ENCODE peak calls at places on chromosomes 6 and 20, in nine cellular contexts. One of them, this sample, is unnamed.

GRCh38 chr6:33699739-33700138 is 11.8 kb downstream of the UQCC2 start:
- DNase-seq in ovary: no peak
- DNase-seq in astrocyte of the cerebellum: no peak
- DNase-seq in left lung: no peak
- DNase-seq in AG04449: no peak
- DNase-seq in lower lobe of right lung: no peak
- DNase-seq in HFFc6: no peak
- DNase-seq in cardiac fibroblast: no peak
- DNase-seq in fibroblast of the aortic adventitia: no peak
- DNase-seq in this sample: no peak

GRCh38 chr6:144055121-144055931 is 40.0 kb downstream of the SF3B5 start:
- DNase-seq in HFFc6: no peak
- DNase-seq in fibroblast of the aortic adventitia: no peak
- DNase-seq in left lung: no peak
- DNase-seq in ovary: no peak
- DNase-seq in AG04449: no peak
- DNase-seq in cardiac fibroblast: no peak
- DNase-seq in lower lobe of right lung: no peak
- DNase-seq in astrocyte of the cerebellum: peak; percentile 11
- DNase-seq in this sample: no peak

GRCh38 chr6:1991332-1991878 is 254.0 kb downstream of the GMDS start:
- DNase-seq in left lung: no peak
- DNase-seq in cardiac fibroblast: no peak
- DNase-seq in fibroblast of the aortic adventitia: no peak
- DNase-seq in ovary: no peak
- DNase-seq in lower lobe of right lung: no peak
- DNase-seq in astrocyte of the cerebellum: no peak
- DNase-seq in AG04449: no peak
- DNase-seq in HFFc6: no peak
- DNase-seq in this sample: no peak

GRCh38 chr20:50130346-50130703 is 17.4 kb upstream of the UBE2V1 start:
- DNase-seq in astrocyte of the cerebellum: no peak
- DNase-seq in left lung: no peak
- DNase-seq in AG04449: no peak
- DNase-seq in ovary: no peak
- DNase-seq in HFFc6: peak; percentile 50
- DNase-seq in lower lobe of right lung: no peak
- DNase-seq in cardiac fibroblast: no peak
- DNase-seq in fibroblast of the aortic adventitia: peak; percentile 18
- DNase-seq in this sample: no peak

GRCh38 chr6:163356324-163356723 is 58.2 kb upstream of the QKI start:
- DNase-seq in AG04449: peak; percentile 14
- DNase-seq in lower lobe of right lung: peak; percentile 75
- DNase-seq in fibroblast of the aortic adventitia: peak; percentile 60
- DNase-seq in HFFc6: peak; percentile 12
- DNase-seq in left lung: peak; percentile 88
- DNase-seq in ovary: no peak
- DNase-seq in cardiac fibroblast: peak; percentile 84
- DNase-seq in astrocyte of the cerebellum: peak; percentile 46
- DNase-seq in this sample: peak; percentile 43

GRCh38 chr6:26311385-26312095 is 53.5 kb upstream of the BTN3A2 start:
- DNase-seq in cardiac fibroblast: peak; percentile 75
- DNase-seq in AG04449: no peak
- DNase-seq in HFFc6: peak; percentile 80
- DNase-seq in ovary: peak; percentile 48
- DNase-seq in fibroblast of the aortic adventitia: peak; percentile 83
- DNase-seq in astrocyte of the cerebellum: no peak
- DNase-seq in lower lobe of right lung: no peak
- DNase-seq in left lung: no peak
- DNase-seq in this sample: no peak

GRCh38 chr20:19495905-19496703 is 262.0 kb upstream of the RIN2 start:
- DNase-seq in lower lobe of right lung: no peak
- DNase-seq in astrocyte of the cerebellum: no peak
- DNase-seq in AG04449: no peak
- DNase-seq in fibroblast of the aortic adventitia: no peak
- DNase-seq in HFFc6: peak; percentile 59
- DNase-seq in cardiac fibroblast: peak; percentile 19
- DNase-seq in left lung: no peak
- DNase-seq in ovary: no peak
- DNase-seq in this sample: no peak

GRCh38 chr6:147159536-147160374 is 44.5 kb upstream of the STXBP5 start:
- DNase-seq in astrocyte of the cerebellum: no peak
- DNase-seq in fibroblast of the aortic adventitia: no peak
- DNase-seq in AG04449: no peak
- DNase-seq in cardiac fibroblast: no peak
- DNase-seq in HFFc6: no peak
- DNase-seq in lower lobe of right lung: no peak
- DNase-seq in ovary: no peak
- DNase-seq in left lung: no peak
- DNase-seq in this sample: no peak

GRCh38 chr20:34516874-34517542 is 786 bp downstream of the DYNLRB1 start:
- DNase-seq in astrocyte of the cerebellum: no peak
- DNase-seq in AG04449: no peak
- DNase-seq in ovary: no peak
- DNase-seq in left lung: no peak
- DNase-seq in lower lobe of right lung: no peak
- DNase-seq in cardiac fibroblast: no peak
- DNase-seq in HFFc6: no peak
- DNase-seq in fibroblast of the aortic adventitia: peak; percentile 20
- DNase-seq in this sample: no peak

GRCh38 chr6:41767112-41767946 is 12.4 kb downstream of the FRS3 start:
- DNase-seq in cardiac fibroblast: peak; percentile 83
- DNase-seq in left lung: no peak
- DNase-seq in fibroblast of the aortic adventitia: peak; percentile 89
- DNase-seq in HFFc6: peak; percentile 92
- DNase-seq in astrocyte of the cerebellum: no peak
- DNase-seq in ovary: peak; percentile 43
- DNase-seq in AG04449: peak; percentile 24
- DNase-seq in lower lobe of right lung: no peak
- DNase-seq in this sample: peak; percentile 73

GRCh38 chr6:33126101-33126714 is 50.4 kb downstream of the HLA-DPB1 start:
- DNase-seq in fibroblast of the aortic adventitia: peak; percentile 42
- DNase-seq in ovary: peak; percentile 62
- DNase-seq in astrocyte of the cerebellum: no peak
- DNase-seq in cardiac fibroblast: peak; percentile 50
- DNase-seq in HFFc6: peak; percentile 20
- DNase-seq in AG04449: no peak
- DNase-seq in left lung: peak; percentile 87
- DNase-seq in lower lobe of right lung: peak; percentile 88
- DNase-seq in this sample: no peak

GRCh38 chr20:53181866-53182376 is 209.8 kb downstream of the TSHZ2 start:
- DNase-seq in lower lobe of right lung: no peak
- DNase-seq in astrocyte of the cerebellum: no peak
- DNase-seq in ovary: no peak
- DNase-seq in left lung: no peak
- DNase-seq in fibroblast of the aortic adventitia: no peak
- DNase-seq in AG04449: no peak
- DNase-seq in cardiac fibroblast: no peak
- DNase-seq in HFFc6: no peak
- DNase-seq in this sample: no peak

GRCh38 chr6:4224082-4224978 is 89.0 kb upstream of the ECI2 start:
- DNase-seq in HFFc6: peak; percentile 6
- DNase-seq in ovary: no peak
- DNase-seq in lower lobe of right lung: no peak
- DNase-seq in AG04449: no peak
- DNase-seq in astrocyte of the cerebellum: peak; percentile 49
- DNase-seq in left lung: no peak
- DNase-seq in cardiac fibroblast: peak; percentile 48
- DNase-seq in fibroblast of the aortic adventitia: peak; percentile 76
- DNase-seq in this sample: no peak

GRCh38 chr20:51767867-51768758 is at the start of gene ATP9A:
- DNase-seq in left lung: peak; percentile 87
- DNase-seq in cardiac fibroblast: peak; percentile 41
- DNase-seq in ovary: peak; percentile 51
- DNase-seq in HFFc6: no peak
- DNase-seq in fibroblast of the aortic adventitia: peak; percentile 27
- DNase-seq in AG04449: no peak
- DNase-seq in lower lobe of right lung: no peak
- DNase-seq in astrocyte of the cerebellum: no peak
- DNase-seq in this sample: no peak

GRCh38 chr6:115456848-115457247 is 603.8 kb downstream of the FRK start:
- DNase-seq in ovary: no peak
- DNase-seq in fibroblast of the aortic adventitia: no peak
- DNase-seq in AG04449: no peak
- DNase-seq in astrocyte of the cerebellum: no peak
- DNase-seq in cardiac fibroblast: no peak
- DNase-seq in left lung: no peak
- DNase-seq in lower lobe of right lung: no peak
- DNase-seq in HFFc6: no peak
- DNase-seq in this sample: no peak

GRCh38 chr6:7910654-7911344 is at the start of gene TXNDC5:
- DNase-seq in left lung: peak; percentile 96
- DNase-seq in astrocyte of the cerebellum: peak; percentile 11
- DNase-seq in AG04449: no peak
- DNase-seq in cardiac fibroblast: peak; percentile 81
- DNase-seq in fibroblast of the aortic adventitia: peak; percentile 55
- DNase-seq in ovary: peak; percentile 79
- DNase-seq in lower lobe of right lung: peak; percentile 86
- DNase-seq in HFFc6: peak; percentile 34
- DNase-seq in this sample: peak; percentile 36

GRCh38 chr6:170370413-170370812 is 63.9 kb downstream of the FAM120B start:
- DNase-seq in fibroblast of the aortic adventitia: no peak
- DNase-seq in lower lobe of right lung: no peak
- DNase-seq in astrocyte of the cerebellum: no peak
- DNase-seq in AG04449: no peak
- DNase-seq in ovary: no peak
- DNase-seq in HFFc6: no peak
- DNase-seq in cardiac fibroblast: no peak
- DNase-seq in left lung: no peak
- DNase-seq in this sample: no peak

GRCh38 chr6:170369439-170369838 is 62.9 kb downstream of the FAM120B start:
- DNase-seq in lower lobe of right lung: no peak
- DNase-seq in cardiac fibroblast: no peak
- DNase-seq in left lung: no peak
- DNase-seq in AG04449: no peak
- DNase-seq in fibroblast of the aortic adventitia: no peak
- DNase-seq in HFFc6: no peak
- DNase-seq in ovary: no peak
- DNase-seq in astrocyte of the cerebellum: no peak
- DNase-seq in this sample: no peak

GRCh38 chr6:170372380-170373325 is 66.1 kb downstream of the FAM120B start:
- DNase-seq in cardiac fibroblast: no peak
- DNase-seq in lower lobe of right lung: no peak
- DNase-seq in fibroblast of the aortic adventitia: no peak
- DNase-seq in astrocyte of the cerebellum: no peak
- DNase-seq in AG04449: no peak
- DNase-seq in ovary: no peak
- DNase-seq in left lung: no peak
- DNase-seq in HFFc6: no peak
- DNase-seq in this sample: no peak

GRCh38 chr6:170371091-170371490 is 64.5 kb downstream of the FAM120B start:
- DNase-seq in left lung: no peak
- DNase-seq in cardiac fibroblast: no peak
- DNase-seq in fibroblast of the aortic adventitia: no peak
- DNase-seq in astrocyte of the cerebellum: no peak
- DNase-seq in ovary: no peak
- DNase-seq in AG04449: no peak
- DNase-seq in lower lobe of right lung: no peak
- DNase-seq in HFFc6: no peak
- DNase-seq in this sample: no peak

GRCh38 chr6:170371588-170371987 is 65.0 kb downstream of the FAM120B start:
- DNase-seq in fibroblast of the aortic adventitia: no peak
- DNase-seq in lower lobe of right lung: no peak
- DNase-seq in HFFc6: no peak
- DNase-seq in left lung: no peak
- DNase-seq in AG04449: no peak
- DNase-seq in ovary: no peak
- DNase-seq in cardiac fibroblast: peak; percentile 15
- DNase-seq in astrocyte of the cerebellum: no peak
- DNase-seq in this sample: no peak
- TF ChIP-seq CTCF in fibroblast of the aortic adventitia: no peak
- TF ChIP-seq CTCF in lower lobe of right lung: no peak
- TF ChIP-seq CTCF in HFFc6: no peak
- TF ChIP-seq CTCF in left lung: no peak
- TF ChIP-seq CTCF in AG04449: no peak
- TF ChIP-seq CTCF in ovary: no peak
- TF ChIP-seq CTCF in cardiac fibroblast: no peak
- TF ChIP-seq CTCF in astrocyte of the cerebellum: no peak
- TF ChIP-seq CTCF in this sample: no peak

GRCh38 chr6:155317186-155317585 is 2.9 kb upstream of the TFB1M start:
- DNase-seq in lower lobe of right lung: no peak
- DNase-seq in HFFc6: no peak
- DNase-seq in left lung: no peak
- DNase-seq in ovary: no peak
- DNase-seq in astrocyte of the cerebellum: no peak
- DNase-seq in AG04449: no peak
- DNase-seq in fibroblast of the aortic adventitia: peak; percentile 14
- DNase-seq in cardiac fibroblast: peak; percentile 15
- DNase-seq in this sample: no peak
- TF ChIP-seq CTCF in lower lobe of right lung: peak; percentile 16
- TF ChIP-seq CTCF in HFFc6: peak; percentile 68
- TF ChIP-seq CTCF in left lung: no peak
- TF ChIP-seq CTCF in ovary: no peak
- TF ChIP-seq CTCF in astrocyte of the cerebellum: no peak
- TF ChIP-seq CTCF in AG04449: no peak
- TF ChIP-seq CTCF in fibroblast of the aortic adventitia: peak; percentile 34
- TF ChIP-seq CTCF in cardiac fibroblast: peak; percentile 24
- TF ChIP-seq CTCF in this sample: peak; percentile 26

DNA sequence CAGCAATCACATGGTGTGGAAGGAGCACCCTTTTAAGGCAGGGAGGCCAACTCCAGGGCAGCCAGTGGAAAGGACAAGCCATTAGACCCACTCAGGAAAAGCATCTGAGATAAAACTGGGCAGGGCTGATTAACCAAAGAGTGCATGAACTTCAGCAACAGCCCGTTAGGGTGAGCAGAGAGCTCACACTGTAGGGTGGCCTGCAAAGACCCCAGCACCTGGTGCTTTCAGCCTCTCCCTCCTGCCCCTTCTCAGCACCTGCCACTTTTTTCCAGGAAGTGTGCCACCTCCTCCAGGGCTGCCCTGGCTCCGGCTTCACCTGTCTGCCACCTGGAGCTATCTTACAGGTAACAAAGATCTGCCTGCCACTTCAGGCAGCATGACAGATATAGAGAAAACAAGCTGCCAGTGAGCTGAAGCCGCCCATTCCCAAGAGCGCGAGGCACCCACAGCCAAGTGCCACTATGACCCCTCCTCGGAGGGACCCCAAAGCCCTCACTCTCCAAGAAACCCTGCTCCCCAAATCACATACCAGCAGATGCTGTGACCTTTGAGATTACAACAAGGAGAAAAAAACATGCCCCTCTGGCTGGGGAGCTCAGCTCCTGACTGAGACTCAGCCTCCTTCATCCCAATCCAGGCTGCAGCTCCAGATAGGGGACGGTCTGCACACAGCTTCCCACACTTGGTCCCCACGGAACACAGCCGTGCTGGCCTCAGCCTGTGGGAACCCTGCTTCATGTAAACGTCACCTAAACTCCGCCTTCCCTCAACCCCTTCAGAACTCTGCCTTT is 71.2 kb downstream of the ABHD12 start:
- DNase-seq in HFFc6: no peak
- DNase-seq in lower lobe of right lung: no peak
- DNase-seq in cardiac fibroblast: no peak
- DNase-seq in left lung: peak; percentile 67
- DNase-seq in astrocyte of the cerebellum: no peak
- DNase-seq in ovary: no peak
- DNase-seq in fibroblast of the aortic adventitia: no peak
- DNase-seq in AG04449: no peak
- DNase-seq in this sample: no peak
- TF ChIP-seq CTCF in HFFc6: no peak
- TF ChIP-seq CTCF in lower lobe of right lung: no peak
- TF ChIP-seq CTCF in cardiac fibroblast: no peak
- TF ChIP-seq CTCF in left lung: no peak
- TF ChIP-seq CTCF in astrocyte of the cerebellum: no peak
- TF ChIP-seq CTCF in ovary: no peak
- TF ChIP-seq CTCF in fibroblast of the aortic adventitia: no peak
- TF ChIP-seq CTCF in AG04449: no peak
- TF ChIP-seq CTCF in this sample: no peak

GRCh38 chr6:120056085-120056484 is 706.5 kb upstream of the MAN1A1 start:
- DNase-seq in left lung: no peak
- DNase-seq in lower lobe of right lung: no peak
- DNase-seq in fibroblast of the aortic adventitia: no peak
- DNase-seq in HFFc6: no peak
- DNase-seq in astrocyte of the cerebellum: no peak
- DNase-seq in AG04449: no peak
- DNase-seq in cardiac fibroblast: no peak
- DNase-seq in ovary: no peak
- DNase-seq in this sample: no peak
- TF ChIP-seq CTCF in left lung: no peak
- TF ChIP-seq CTCF in lower lobe of right lung: peak; percentile 24
- TF ChIP-seq CTCF in fibroblast of the aortic adventitia: peak; percentile 33
- TF ChIP-seq CTCF in HFFc6: peak; percentile 35
- TF ChIP-seq CTCF in astrocyte of the cerebellum: peak; percentile 30
- TF ChIP-seq CTCF in AG04449: no peak
- TF ChIP-seq CTCF in cardiac fibroblast: peak; percentile 47
- TF ChIP-seq CTCF in ovary: no peak
- TF ChIP-seq CTCF in this sample: peak; percentile 21